ENCODE peak calls at places on chromosomes 6 and 20, in ten cellular contexts. B is HL-60, O is AG09309, S is MM.1S, D is body of pancreas, F is epithelial cell of esophagus, P is PC-9, L is prostate gland, Q is SK-N-SH, X is cardiac fibroblast. T is an unnamed sample.

GRCh38 chr6:43705996-43706395 is 18.4 kb upstream of the MRPS18A start:
- DNase-seq in B (peak), O (no peak), S (peak), D (no peak), F (peak), P (no peak), L (no peak), Q (no peak), X (peak), T (no peak)

GRCh38 chr20:57695012-57695411 is 14.8 kb downstream of the PMEPA1 start:
- DNase-seq in B (no peak), O (no peak), S (no peak), D (peak), F (peak), P (peak), L (peak), Q (no peak), X (no peak), T (no peak)

GRCh38 chr20:62133864-62134263 is 9.3 kb downstream of the PSMA7 start:
- DNase-seq in B (peak), O (no peak), S (no peak), D (no peak), F (no peak), P (no peak), L (no peak), Q (peak), X (no peak), T (no peak)

GRCh38 chr6:107542170-107542569 is 52.3 kb downstream of the SOBP start:
- DNase-seq in B (no peak), O (no peak), S (no peak), D (no peak), F (no peak), P (no peak), L (no peak), Q (no peak), X (no peak), T (no peak)

GRCh38 chr6:117908246-117909107 is 1.4 kb downstream of the SLC35F1 start:
- DNase-seq in B (no peak), O (no peak), S (no peak), D (peak), F (no peak), P (no peak), L (no peak), Q (no peak), X (no peak), T (no peak)

GRCh38 chr6:169961772-169962561 is 210.5 kb downstream of the ERMARD start:
- DNase-seq in B (no peak), O (no peak), S (no peak), D (peak), F (no peak), P (no peak), L (no peak), Q (peak), X (no peak), T (no peak)

GRCh38 chr6:31908791-31909190 is 6.9 kb upstream of the ZBTB12 start:
- DNase-seq in B (no peak), O (no peak), S (peak), D (no peak), F (peak), P (no peak), L (no peak), Q (no peak), X (peak), T (no peak)

GRCh38 chr20:40494238-40494637 is 194.8 kb downstream of the MAFB start:
- DNase-seq in B (peak), O (no peak), S (no peak), D (peak), F (peak), P (no peak), L (no peak), Q (no peak), X (no peak), T (no peak)

GRCh38 chr6:42366999-42367352 is 84.8 kb downstream of the TRERF1 start:
- DNase-seq in B (no peak), O (no peak), S (no peak), D (no peak), F (no peak), P (no peak), L (no peak), Q (no peak), X (no peak), T (no peak)

DNA sequence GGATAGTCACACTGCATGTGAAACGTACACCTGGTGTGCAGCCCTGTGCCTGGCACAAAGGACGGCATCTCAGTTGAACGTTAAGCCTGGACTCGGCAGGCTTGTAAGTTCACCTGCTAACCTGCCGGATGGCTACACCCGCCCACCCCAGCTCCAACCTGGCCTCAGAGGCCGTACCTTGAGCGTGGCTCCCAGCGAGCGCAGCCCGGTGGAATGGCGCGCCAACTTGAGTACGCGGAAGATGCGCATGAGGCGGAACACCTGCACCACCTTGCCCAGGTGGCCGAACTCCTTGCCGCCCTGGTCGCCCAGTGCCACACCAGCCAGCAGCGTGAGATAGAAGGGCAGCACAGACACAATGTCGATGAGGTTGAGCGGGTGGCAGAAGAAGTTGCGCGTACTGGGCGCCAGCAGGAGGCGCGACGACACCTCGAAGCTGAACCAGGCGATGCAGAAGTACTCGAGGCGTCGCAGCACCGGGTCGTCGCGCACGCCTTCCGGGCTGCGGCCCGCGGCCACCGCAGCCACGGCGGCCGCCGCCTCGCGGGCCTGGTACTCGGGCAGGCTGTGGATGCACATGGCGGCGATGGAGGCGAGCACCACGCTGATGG is 3.3 kb downstream of the KCNS1 start:
- DNase-seq in B (peak), O (no peak), S (no peak), D (peak), F (peak), P (no peak), L (no peak), Q (peak), X (peak), T (no peak)
- TF ChIP-seq CTCF in B (peak), O (peak), S (no peak), D (peak), F (peak), P (no peak), L (peak), Q (no peak), X (peak), T (peak)

GRCh38 chr6:75743971-75744370 is 5.1 kb upstream of the MYO6 start:
- DNase-seq in B (no peak), O (no peak), S (no peak), D (no peak), F (no peak), P (no peak), L (no peak), Q (no peak), X (no peak), T (no peak)

GRCh38 chr6:75747371-75747984 is 1.6 kb upstream of the MYO6 start:
- DNase-seq in B (no peak), O (no peak), S (no peak), D (no peak), F (peak), P (peak), L (peak), Q (no peak), X (no peak), T (no peak)

GRCh38 chr6:75747985-75748742 is 875 bp upstream of the MYO6 start:
- DNase-seq in B (no peak), O (no peak), S (no peak), D (no peak), F (peak), P (peak), L (no peak), Q (no peak), X (no peak), T (no peak)

GRCh38 chr6:75748743-75749538 is at the start of gene MYO6:
- DNase-seq in B (peak), O (no peak), S (peak), D (peak), F (peak), P (peak), L (peak), Q (peak), X (peak), T (no peak)

GRCh38 chr6:75745404-75745803 is 3.6 kb upstream of the MYO6 start:
- DNase-seq in B (no peak), O (no peak), S (no peak), D (no peak), F (no peak), P (no peak), L (no peak), Q (no peak), X (no peak), T (no peak)
- H3K4me3 ChIP-seq in B (no peak), O (no peak), S (no peak), D (no peak), F (no peak), P (no peak), L (no peak), Q (no peak), X (no peak), T (no peak)

DNA sequence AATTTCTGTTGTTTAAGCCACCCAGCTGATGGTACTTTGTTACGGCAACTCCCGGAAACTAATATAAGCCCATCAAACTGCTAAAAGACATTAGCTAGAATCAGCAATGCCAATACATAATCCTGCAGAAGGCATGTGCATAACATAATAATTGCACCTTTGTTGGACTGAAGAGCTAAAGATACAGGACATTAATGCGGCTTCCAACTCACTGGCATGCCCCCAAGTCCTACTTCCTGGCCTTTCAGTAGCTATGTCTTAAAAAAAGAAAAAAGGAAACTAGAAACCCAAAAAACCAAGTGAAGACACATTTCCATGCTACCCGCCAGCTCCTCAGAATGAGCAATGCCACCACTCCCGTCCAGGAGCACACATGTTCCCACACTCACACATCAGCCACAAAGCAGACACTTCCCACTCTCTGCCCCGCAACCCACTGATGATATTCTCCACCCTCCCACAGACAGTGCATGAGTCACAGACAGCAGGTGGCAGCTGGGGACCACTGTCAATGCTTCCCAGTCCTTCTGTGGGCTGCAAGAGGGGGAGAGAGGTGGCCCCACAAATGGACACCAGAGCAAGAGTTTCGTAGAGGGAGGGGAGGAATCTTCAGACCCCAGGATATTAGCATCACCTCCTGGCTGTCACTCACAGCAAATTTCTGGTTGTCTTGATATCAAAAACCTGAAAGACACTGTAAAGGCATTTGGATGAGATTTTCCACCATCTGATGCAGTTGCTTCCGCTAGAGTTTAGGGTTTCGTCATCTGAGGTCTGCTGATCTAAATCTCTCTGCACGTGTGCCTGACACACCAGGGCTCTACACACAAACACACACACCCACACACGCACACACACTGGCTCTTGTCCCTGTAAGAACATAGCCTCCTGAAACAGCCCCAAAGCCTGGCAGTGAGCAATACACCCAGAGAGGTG is 32.8 kb downstream of the GFOD1 start:
- DNase-seq in B (peak), O (no peak), S (no peak), D (no peak), F (peak), P (no peak), L (no peak), Q (peak), X (peak), T (no peak)
- TF ChIP-seq CTCF in B (no peak), O (no peak), S (no peak), D (no peak), F (no peak), P (no peak), L (no peak), Q (no peak), X (no peak), T (no peak)

DNA sequence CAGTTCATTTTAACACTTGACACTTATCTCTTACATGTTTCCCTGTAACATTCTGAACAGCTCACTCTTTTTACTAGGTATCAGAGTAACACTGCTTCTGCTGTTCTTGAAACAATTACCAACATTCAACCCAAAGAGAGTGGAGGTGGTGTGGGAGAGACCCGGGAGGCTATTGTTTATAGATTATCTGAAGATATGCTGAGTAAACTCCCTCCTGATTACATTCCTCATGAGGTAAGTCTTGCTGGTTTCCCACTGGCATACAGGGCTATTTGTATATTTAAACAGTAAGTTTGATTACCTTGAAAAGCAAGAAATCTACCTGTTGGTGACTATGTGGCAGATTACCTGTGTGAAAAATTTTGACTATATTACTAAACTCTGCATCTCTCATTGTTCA is 39.8 kb upstream of the GLP1R start:
- DNase-seq in B (no peak), O (no peak), S (no peak), D (no peak), F (no peak), P (no peak), L (no peak), Q (no peak), X (no peak), T (no peak)
- H3K4me3 ChIP-seq in B (no peak), O (no peak), S (no peak), D (no peak), F (no peak), P (no peak), L (no peak), Q (no peak), X (no peak), T (no peak)

GRCh38 chr6:168333039-168333438 is 13.5 kb upstream of the DACT2 start:
- DNase-seq in B (no peak), O (no peak), S (no peak), D (peak), F (no peak), P (no peak), L (no peak), Q (peak), X (no peak), T (no peak)
- TF ChIP-seq CTCF in B (no peak), O (peak), S (no peak), D (peak), F (no peak), P (peak), L (no peak), Q (peak), X (peak), T (peak)